ENCODE peak calls at places on chromosomes 7 and 10, in seven cellular contexts. One of them, this sample, is unnamed.

GRCh38 chr7:111092406-111093160 is 1.7 kb downstream of the LRRN3 start:
- DNase-seq in tibial nerve: no peak
- DNase-seq in prostate gland: no peak
- DNase-seq in heart left ventricle: no peak
- DNase-seq in suprapubic skin: no peak
- DNase-seq in K562: no peak
- DNase-seq in IMR-90: no peak
- DNase-seq in this sample: no peak

GRCh38 chr7:45470031-45470430 is 104.1 kb upstream of the ADCY1 start:
- DNase-seq in tibial nerve: no peak
- DNase-seq in prostate gland: no peak
- DNase-seq in heart left ventricle: no peak
- DNase-seq in suprapubic skin: no peak
- DNase-seq in K562: no peak
- DNase-seq in IMR-90: no peak
- DNase-seq in this sample: no peak

GRCh38 chr7:48803250-48803649 is 121.1 kb upstream of the CDC14C start:
- DNase-seq in tibial nerve: no peak
- DNase-seq in prostate gland: no peak
- DNase-seq in heart left ventricle: no peak
- DNase-seq in suprapubic skin: no peak
- DNase-seq in K562: no peak
- DNase-seq in IMR-90: no peak
- DNase-seq in this sample: no peak

GRCh38 chr7:45869426-45869825 is 3.5 kb downstream of the CCDC201 start:
- DNase-seq in tibial nerve: no peak
- DNase-seq in prostate gland: no peak
- DNase-seq in heart left ventricle: no peak
- DNase-seq in suprapubic skin: no peak
- DNase-seq in K562: no peak
- DNase-seq in IMR-90: peak
- DNase-seq in this sample: no peak

GRCh38 chr7:22582860-22583640 is 83.1 kb upstream of the STEAP1B start:
- DNase-seq in tibial nerve: no peak
- DNase-seq in prostate gland: peak
- DNase-seq in heart left ventricle: no peak
- DNase-seq in suprapubic skin: no peak
- DNase-seq in K562: no peak
- DNase-seq in IMR-90: peak
- DNase-seq in this sample: no peak

GRCh38 chr10:130021373-130021950 is 57.4 kb upstream of the EBF3 start:
- DNase-seq in tibial nerve: peak
- DNase-seq in prostate gland: no peak
- DNase-seq in heart left ventricle: peak
- DNase-seq in suprapubic skin: no peak
- DNase-seq in K562: no peak
- DNase-seq in IMR-90: peak
- DNase-seq in this sample: no peak

GRCh38 chr10:124864421-124865193 is 63.0 kb downstream of the ABRAXAS2 start:
- DNase-seq in tibial nerve: no peak
- DNase-seq in prostate gland: peak
- DNase-seq in heart left ventricle: peak
- DNase-seq in suprapubic skin: no peak
- DNase-seq in K562: peak
- DNase-seq in IMR-90: no peak
- DNase-seq in this sample: no peak

GRCh38 chr10:101986277-101986971 is 69.5 kb downstream of the ARMH3 start:
- DNase-seq in tibial nerve: no peak
- DNase-seq in prostate gland: no peak
- DNase-seq in heart left ventricle: peak
- DNase-seq in suprapubic skin: no peak
- DNase-seq in K562: no peak
- DNase-seq in IMR-90: no peak
- DNase-seq in this sample: no peak

GRCh38 chr10:133336131-133337078 is at the start of gene CALY:
- DNase-seq in tibial nerve: no peak
- DNase-seq in prostate gland: no peak
- DNase-seq in heart left ventricle: peak
- DNase-seq in suprapubic skin: no peak
- DNase-seq in K562: peak
- DNase-seq in IMR-90: no peak
- DNase-seq in this sample: peak

DNA sequence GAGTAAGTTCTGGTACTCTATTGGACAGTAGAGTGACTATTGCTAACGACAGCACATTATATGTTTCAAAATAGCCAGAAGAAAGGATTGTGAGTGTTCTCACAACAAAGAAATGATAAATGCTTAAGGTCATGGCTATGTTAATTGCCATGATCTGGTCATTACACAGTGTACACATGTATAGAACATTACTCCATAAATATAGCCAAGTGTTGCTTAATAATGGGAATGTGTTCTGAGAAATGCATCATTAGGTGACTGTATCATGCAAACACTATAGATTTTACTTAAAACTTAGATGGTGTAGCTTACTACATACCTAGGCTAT is 19.6 kb downstream of the EPC1 start:
- DNase-seq in tibial nerve: no peak
- DNase-seq in prostate gland: no peak
- DNase-seq in heart left ventricle: no peak
- DNase-seq in suprapubic skin: no peak
- DNase-seq in K562: no peak
- DNase-seq in IMR-90: no peak
- DNase-seq in this sample: no peak
- H3K27ac ChIP-seq in tibial nerve: no peak
- H3K27ac ChIP-seq in prostate gland: no peak
- H3K27ac ChIP-seq in heart left ventricle: no peak
- H3K27ac ChIP-seq in suprapubic skin: no peak
- H3K27ac ChIP-seq in K562: no peak
- H3K27ac ChIP-seq in IMR-90: no peak
- H3K27ac ChIP-seq in this sample: no peak

GRCh38 chr7:19708397-19709248 is at the start of gene POLR1F:
- DNase-seq in tibial nerve: peak
- DNase-seq in prostate gland: peak
- DNase-seq in heart left ventricle: peak
- DNase-seq in suprapubic skin: peak
- DNase-seq in K562: peak
- DNase-seq in IMR-90: peak
- DNase-seq in this sample: peak
- TF ChIP-seq POLR2A in tibial nerve: peak
- TF ChIP-seq POLR2A in prostate gland: peak
- TF ChIP-seq POLR2A in heart left ventricle: no peak
- TF ChIP-seq POLR2A in suprapubic skin: no peak
- TF ChIP-seq POLR2A in K562: peak
- TF ChIP-seq POLR2A in IMR-90: peak
- TF ChIP-seq POLR2A in this sample: peak

GRCh38 chr10:97517778-97518561 is 19.2 kb downstream of the UBTD1 start:
- DNase-seq in tibial nerve: no peak
- DNase-seq in prostate gland: no peak
- DNase-seq in heart left ventricle: no peak
- DNase-seq in suprapubic skin: no peak
- DNase-seq in K562: no peak
- DNase-seq in IMR-90: no peak
- DNase-seq in this sample: no peak
- H3K27ac ChIP-seq in tibial nerve: no peak
- H3K27ac ChIP-seq in prostate gland: no peak
- H3K27ac ChIP-seq in heart left ventricle: peak
- H3K27ac ChIP-seq in suprapubic skin: no peak
- H3K27ac ChIP-seq in K562: no peak
- H3K27ac ChIP-seq in IMR-90: no peak
- H3K27ac ChIP-seq in this sample: no peak

GRCh38 chr10:93893646-93894515 is at the start of gene SLC35G1:
- DNase-seq in tibial nerve: no peak
- DNase-seq in prostate gland: peak
- DNase-seq in heart left ventricle: peak
- DNase-seq in suprapubic skin: peak
- DNase-seq in K562: peak
- DNase-seq in IMR-90: peak
- DNase-seq in this sample: peak
- TF ChIP-seq POLR2A in tibial nerve: no peak
- TF ChIP-seq POLR2A in prostate gland: peak
- TF ChIP-seq POLR2A in heart left ventricle: no peak
- TF ChIP-seq POLR2A in suprapubic skin: no peak
- TF ChIP-seq POLR2A in K562: peak
- TF ChIP-seq POLR2A in IMR-90: peak
- TF ChIP-seq POLR2A in this sample: no peak

GRCh38 chr7:95636140-95636539 is 39.8 kb upstream of the PDK4 start:
- DNase-seq in tibial nerve: no peak
- DNase-seq in prostate gland: no peak
- DNase-seq in heart left ventricle: no peak
- DNase-seq in suprapubic skin: no peak
- DNase-seq in K562: no peak
- DNase-seq in IMR-90: no peak
- DNase-seq in this sample: no peak
- H3K27ac ChIP-seq in tibial nerve: no peak
- H3K27ac ChIP-seq in prostate gland: no peak
- H3K27ac ChIP-seq in heart left ventricle: no peak
- H3K27ac ChIP-seq in suprapubic skin: no peak
- H3K27ac ChIP-seq in K562: no peak
- H3K27ac ChIP-seq in IMR-90: no peak
- H3K27ac ChIP-seq in this sample: no peak

DNA sequence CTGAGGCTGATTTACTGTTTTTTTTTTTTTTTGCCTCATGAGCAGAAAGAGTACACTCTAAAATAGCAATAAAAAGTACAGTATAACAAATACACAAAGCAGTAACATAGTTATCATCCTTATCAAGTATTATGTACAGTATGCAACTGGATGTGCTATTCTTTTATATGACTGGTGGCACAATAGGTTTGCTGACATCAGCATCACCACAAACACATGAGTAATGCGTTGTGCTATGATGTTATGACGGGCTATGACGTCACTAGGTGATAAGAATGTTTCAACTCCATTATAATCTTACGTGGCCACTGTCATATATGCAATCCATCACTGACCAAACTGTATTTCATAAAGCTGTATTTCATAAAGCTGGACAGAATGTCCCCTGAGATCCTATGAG is 189.2 kb upstream of the GLI3 start:
- DNase-seq in tibial nerve: no peak
- DNase-seq in prostate gland: no peak
- DNase-seq in heart left ventricle: no peak
- DNase-seq in suprapubic skin: no peak
- DNase-seq in K562: no peak
- DNase-seq in IMR-90: peak
- DNase-seq in this sample: no peak
- TF ChIP-seq POLR2A in tibial nerve: no peak
- TF ChIP-seq POLR2A in prostate gland: no peak
- TF ChIP-seq POLR2A in heart left ventricle: no peak
- TF ChIP-seq POLR2A in suprapubic skin: no peak
- TF ChIP-seq POLR2A in K562: no peak
- TF ChIP-seq POLR2A in IMR-90: no peak
- TF ChIP-seq POLR2A in this sample: no peak

DNA sequence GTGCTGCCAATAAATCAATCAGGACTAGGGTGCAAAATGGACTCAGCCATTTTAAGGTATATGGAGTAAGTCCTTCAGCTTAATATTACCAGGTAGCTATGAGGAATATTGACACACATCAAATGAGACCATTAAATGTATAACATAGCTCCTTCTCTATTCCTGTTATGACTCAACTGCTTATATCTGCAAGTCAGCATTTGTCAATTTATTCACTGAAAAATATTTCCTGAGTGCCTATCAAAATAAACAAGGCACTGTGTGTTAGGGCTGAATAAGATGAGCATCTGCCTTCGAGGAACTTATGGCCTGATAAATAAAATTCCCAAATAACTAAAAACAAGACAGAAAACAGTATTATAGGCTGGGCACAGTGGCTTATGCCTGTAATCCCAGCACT is 113.8 kb downstream of the CDK6 start:
- DNase-seq in tibial nerve: no peak
- DNase-seq in prostate gland: no peak
- DNase-seq in heart left ventricle: no peak
- DNase-seq in suprapubic skin: no peak
- DNase-seq in K562: no peak
- DNase-seq in IMR-90: peak
- DNase-seq in this sample: no peak
- H3K27ac ChIP-seq in tibial nerve: no peak
- H3K27ac ChIP-seq in prostate gland: no peak
- H3K27ac ChIP-seq in heart left ventricle: peak
- H3K27ac ChIP-seq in suprapubic skin: no peak
- H3K27ac ChIP-seq in K562: no peak
- H3K27ac ChIP-seq in IMR-90: no peak
- H3K27ac ChIP-seq in this sample: no peak

This sample was measured in testis.